ENCODE peak calls at places on chromosomes 11 and 22, in four cellular contexts. Z is AG10803; A is AG04449; C is CD8-positive, alpha-beta T cell. E is an unnamed sample.

GRCh38 chr22:46024136-46024840 is 47.3 kb upstream of the WNT7B start:
- DNase-seq in C (no peak), A (no peak), Z (no peak), E (no peak)

GRCh38 chr11:1691878-1692707 is 4.9 kb upstream of the KRTAP5-6 start:
- DNase-seq in A (no peak), C (no peak), Z (no peak), E (no peak)

GRCh38 chr11:38089728-38090127 is 1491.7 kb upstream of the RAG2 start:
- DNase-seq in A (no peak), Z (no peak), C (no peak), E (peak)

GRCh38 chr11:2576536-2576935 is 123.3 kb downstream of the KCNQ1OT1 start:
- DNase-seq in A (no peak), Z (no peak), C (no peak), E (no peak)

GRCh38 chr11:118914178-118914918 is 11.4 kb downstream of the BCL9L start:
- DNase-seq in Z (no peak), A (no peak), C (peak), E (no peak)

GRCh38 chr11:113338730-113339129 is 24.3 kb downstream of the TTC12 start:
- DNase-seq in Z (no peak), C (no peak), A (no peak), E (no peak)

GRCh38 chr11:14578551-14578956 is 58.4 kb upstream of the PSMA1 start:
- DNase-seq in C (peak), A (no peak), Z (peak), E (no peak)

GRCh38 chr11:131977854-131978253 is 607.4 kb downstream of the NTM start:
- DNase-seq in C (no peak), Z (peak), A (peak), E (peak)

GRCh38 chr22:27881404-27881803 is 37.7 kb downstream of the PITPNB start:
- DNase-seq in C (no peak), Z (peak), A (no peak), E (no peak)

GRCh38 chr22:48738204-48738980 is 1089.3 kb downstream of the BRD1 start:
- DNase-seq in C (no peak), A (no peak), Z (no peak), E (no peak)

GRCh38 chr11:113992459-113993105 is 17.7 kb downstream of the HTR3A start:
- DNase-seq in C (no peak), Z (no peak), A (no peak), E (no peak)

GRCh38 chr22:28075260-28075981 is 156.4 kb upstream of the PITPNB start:
- DNase-seq in Z (peak), A (peak), C (no peak), E (peak)

GRCh38 chr11:65430406-65431217 is 8.0 kb downstream of the NEAT1 start:
- DNase-seq in C (no peak), A (no peak), Z (peak), E (no peak)

GRCh38 chr11:11076276-11076675 is 218.4 kb upstream of the ZBED5 start:
- DNase-seq in A (no peak), Z (no peak), C (no peak), E (no peak)

GRCh38 chr11:34358258-34358665 is 452 bp upstream of the ABTB2 start:
- DNase-seq in C (no peak), A (no peak), Z (peak), E (no peak)

GRCh38 chr11:64656797-64657196 is 65.8 kb downstream of the SLC22A12 start:
- DNase-seq in C (no peak), Z (no peak), A (no peak), E (no peak)

GRCh38 chr11:85813721-85814120 is 2.8 kb upstream of the SYTL2 start:
- DNase-seq in Z (no peak), A (no peak), C (no peak), E (no peak)

GRCh38 chr11:83070044-83070877 is 1.4 kb downstream of the RAB30 start:
- DNase-seq in C (no peak), A (peak), Z (peak), E (no peak)

GRCh38 chr22:50460942-50461341 is 13.9 kb downstream of the SBF1 start:
- DNase-seq in C (no peak), Z (no peak), A (no peak), E (no peak)

GRCh38 chr11:44766112-44766971 is 39.6 kb downstream of the TSPAN18 start:
- DNase-seq in A (no peak), C (no peak), Z (peak), E (peak)

GRCh38 chr22:39997939-39998726 is 3.4 kb downstream of the FAM83F start:
- DNase-seq in Z (no peak), C (no peak), A (no peak), E (no peak)

GRCh38 chr22:41523464-41524221 is 20.6 kb downstream of the POLR3H start:
- DNase-seq in A (no peak), C (no peak), Z (peak), E (no peak)

GRCh38 chr22:29081499-29082236 is 8.8 kb downstream of the KREMEN1 start:
- DNase-seq in C (no peak), Z (no peak), A (no peak), E (no peak)

GRCh38 chr11:17898782-17899181 is 114.1 kb downstream of the SERGEF start:
- DNase-seq in C (no peak), A (no peak), Z (no peak), E (no peak)

GRCh38 chr22:26276530-26277200 is 107.4 kb downstream of the SEZ6L start:
- DNase-seq in A (no peak), C (no peak), Z (no peak), E (no peak)

GRCh38 chr11:74001822-74002286 is 7.0 kb downstream of the UCP3 start:
- DNase-seq in C (no peak), A (no peak), Z (no peak), E (no peak)

GRCh38 chr11:119350302-119350701 is 3.8 kb upstream of the MFRP start:
- DNase-seq in C (no peak), A (no peak), Z (no peak), E (no peak)

GRCh38 chr11:98260983-98261382 is 759.8 kb upstream of the CNTN5 start:
- DNase-seq in Z (no peak), C (no peak), A (no peak), E (no peak)

GRCh38 chr11:2390091-2390870 is 10.3 kb upstream of the TSSC4 start:
- DNase-seq in A (no peak), C (no peak), Z (no peak), E (no peak)

DNA sequence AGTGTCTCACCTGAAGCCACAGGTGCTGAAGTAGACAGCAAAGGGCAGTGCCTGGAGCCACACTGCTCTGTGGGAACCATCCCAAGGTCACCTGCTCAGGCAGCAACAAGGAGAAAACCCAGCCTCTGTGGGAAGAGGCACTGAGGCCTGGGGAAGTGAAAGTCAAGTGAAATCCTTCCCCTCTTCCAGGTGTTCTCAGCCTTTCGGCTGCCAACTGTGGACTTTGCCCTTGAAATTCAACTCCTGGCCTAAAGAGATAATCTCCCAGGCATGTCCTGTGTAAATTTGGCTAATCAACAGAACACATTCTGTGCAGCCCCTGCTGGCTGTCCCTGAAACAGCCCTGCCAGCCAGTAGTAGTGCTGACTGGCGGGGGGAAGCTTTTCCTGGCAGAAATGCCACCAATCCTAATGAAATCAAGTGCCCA is 112.1 kb downstream of the RPL27A start:
- DNase-seq in C (no peak), A (no peak), Z (no peak), E (no peak)
- TF ChIP-seq CTCF in C (no peak), A (no peak), Z (peak), E (peak)

DNA sequence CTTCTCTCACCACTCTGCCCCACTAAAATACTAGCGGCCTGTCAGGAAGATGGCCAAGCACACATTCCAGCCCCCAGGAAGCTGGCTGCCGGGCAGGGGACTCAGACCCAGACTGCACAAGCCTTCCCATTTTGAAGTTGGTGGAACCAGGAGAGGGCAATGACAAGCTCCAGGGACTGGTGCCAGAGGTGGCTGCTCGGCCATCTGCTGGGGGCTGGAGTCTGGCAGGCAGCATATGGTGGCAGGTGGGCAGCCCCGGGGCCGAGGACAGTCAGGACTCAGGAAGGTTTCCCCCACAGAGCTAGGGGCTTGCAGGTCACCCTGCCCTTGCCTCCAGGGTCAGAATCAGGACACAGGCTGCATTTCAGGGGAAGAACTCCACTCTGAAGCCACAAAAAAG is 22.6 kb downstream of the KCNJ5 start:
- DNase-seq in C (no peak), A (no peak), Z (no peak), E (no peak)
- TF ChIP-seq CTCF in C (no peak), A (no peak), Z (no peak), E (no peak)

GRCh38 chr11:90912631-90913030 is 689.8 kb upstream of the CHORDC1 start:
- DNase-seq in A (no peak), Z (no peak), C (no peak), E (no peak)
- TF ChIP-seq CTCF in A (no peak), Z (no peak), C (no peak), E (no peak)

DNA sequence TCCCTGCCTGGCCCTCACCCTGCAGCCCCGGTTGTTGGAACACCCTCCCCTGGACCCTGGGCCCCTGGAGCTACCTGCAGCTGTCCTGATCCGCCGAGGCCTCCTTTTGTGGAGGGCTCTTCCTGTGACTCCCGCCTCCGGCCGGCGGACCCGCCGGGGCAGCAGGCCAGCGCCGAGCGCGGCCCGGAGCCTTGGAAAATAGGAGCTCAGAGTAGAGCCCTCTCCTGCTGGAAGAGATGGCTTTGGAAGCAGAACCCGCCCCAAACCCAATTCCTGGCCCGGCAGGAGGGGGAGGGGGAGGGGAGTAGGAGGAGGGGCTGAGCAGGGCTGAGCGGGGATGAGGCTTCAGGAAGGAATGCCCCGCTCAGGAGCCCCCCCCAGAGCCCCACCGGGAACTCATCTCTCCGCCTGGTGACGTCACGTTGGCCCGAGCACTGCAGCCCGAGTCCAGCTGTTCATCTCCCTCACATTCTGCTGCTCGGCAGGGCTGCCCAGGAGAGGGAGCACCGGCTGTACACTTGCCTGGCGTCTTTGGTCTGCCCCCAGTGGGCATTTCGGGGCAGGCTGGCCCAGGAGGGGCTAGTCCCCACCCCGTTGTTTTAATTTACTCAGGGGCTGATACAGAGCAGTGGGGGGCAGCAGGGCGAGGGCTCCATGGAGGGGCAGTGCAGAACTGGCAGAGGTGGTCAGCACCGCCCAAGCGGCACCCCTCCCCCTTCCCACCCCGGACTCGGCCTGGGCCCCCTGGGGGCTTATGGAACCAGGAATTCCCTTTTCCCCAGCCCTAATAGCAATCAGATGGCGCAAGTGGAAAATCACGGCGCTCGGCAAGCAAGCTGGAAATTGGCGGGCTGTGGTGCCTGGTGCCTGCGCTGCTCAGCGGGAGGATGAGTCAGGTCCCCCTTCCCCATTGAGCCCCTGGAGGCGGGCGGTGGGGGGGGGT is at the start of gene MRGPRF:
- DNase-seq in A (no peak), Z (peak), C (no peak), E (peak)
- TF ChIP-seq CTCF in A (peak), Z (peak), C (no peak), E (peak)

DNA sequence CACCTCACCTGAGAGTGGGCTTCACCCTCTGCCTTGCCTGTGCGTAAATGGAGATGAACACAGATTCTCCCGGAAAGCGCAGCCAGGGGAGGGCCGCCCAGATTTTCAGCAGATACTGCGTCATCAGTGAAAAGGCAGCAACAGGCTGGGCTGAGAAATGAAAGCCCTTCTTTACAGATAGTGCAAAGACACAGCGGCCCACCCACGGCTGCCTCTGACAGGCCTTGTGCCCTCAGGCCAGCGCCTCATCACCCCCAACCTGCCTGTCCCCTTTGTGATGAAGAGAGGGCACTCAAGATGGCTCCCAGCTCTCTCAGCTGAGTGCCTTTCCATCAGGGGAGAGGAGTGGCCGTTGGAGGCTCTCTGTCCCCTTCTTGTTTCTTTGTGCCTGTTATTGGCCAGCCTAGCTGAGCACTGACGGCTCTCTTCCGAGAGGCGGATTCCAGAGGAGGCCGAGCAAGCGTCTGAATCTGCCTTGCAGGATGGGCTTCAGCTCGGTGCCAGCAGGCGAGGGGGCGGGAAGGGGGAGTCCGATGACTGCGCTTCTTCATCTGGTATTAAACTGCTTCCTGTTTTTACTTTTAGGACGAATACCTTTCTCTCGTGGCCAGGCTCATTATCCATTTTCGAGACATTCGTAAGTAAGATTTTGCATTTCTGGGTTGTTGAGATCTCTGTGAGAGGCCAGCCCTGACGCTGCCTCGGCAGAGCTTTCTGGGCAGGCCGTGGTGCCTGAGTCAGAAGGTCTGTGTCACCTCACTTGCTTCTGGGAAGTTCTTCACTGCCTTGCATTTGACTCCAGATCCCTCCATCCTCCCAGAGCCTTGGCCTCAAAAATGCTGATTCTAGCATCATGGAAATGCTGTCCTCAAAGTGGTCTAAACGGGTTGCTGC is 43.7 kb downstream of the MED15 start:
- DNase-seq in Z (peak), C (peak), A (no peak), E (no peak)
- TF ChIP-seq CTCF in Z (no peak), C (no peak), A (no peak), E (no peak)

DNA sequence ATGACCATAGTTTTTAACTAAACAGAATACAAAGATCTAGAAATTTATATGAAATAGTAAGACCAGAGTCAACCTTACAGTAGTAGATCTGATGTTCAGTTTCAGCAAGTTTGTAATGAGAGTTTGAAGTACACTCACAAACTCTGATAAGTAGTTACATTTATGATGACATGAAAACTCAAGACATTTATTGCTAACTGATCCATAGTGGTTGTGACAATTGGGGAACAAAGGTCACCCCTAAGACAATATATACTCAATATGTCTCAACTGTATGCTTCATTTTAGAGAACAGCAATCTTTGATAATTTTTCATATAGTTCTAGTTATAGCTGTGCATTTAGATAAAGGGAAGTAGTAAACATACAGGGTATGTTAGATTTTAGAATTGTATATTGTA is 11.1 kb downstream of the OR10D3 start:
- DNase-seq in C (no peak), Z (no peak), A (no peak), E (no peak)
- TF ChIP-seq CTCF in C (no peak), Z (no peak), A (no peak), E (no peak)

DNA sequence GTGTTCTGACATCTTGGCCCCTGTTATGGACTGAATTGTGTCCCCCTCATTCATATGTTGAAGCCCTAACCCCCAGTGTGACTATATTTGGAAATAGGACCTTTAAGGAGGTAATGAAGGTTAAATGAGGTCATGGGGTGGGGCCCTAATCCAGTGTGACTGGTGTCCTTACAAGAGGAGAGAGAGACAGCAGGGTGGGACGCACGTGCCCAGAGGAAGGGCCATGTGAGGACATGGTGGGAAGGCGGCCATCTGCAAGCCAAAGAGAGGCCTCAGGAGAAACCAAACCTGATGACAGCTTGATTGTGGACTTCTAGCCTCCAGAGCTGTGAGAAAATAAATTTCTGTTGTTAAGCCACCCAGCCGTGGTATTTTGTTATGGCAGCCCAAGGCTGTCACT is 23.8 kb downstream of the SLC22A6 start:
- DNase-seq in C (no peak), A (no peak), Z (no peak), E (no peak)
- TF ChIP-seq CTCF in C (no peak), A (no peak), Z (no peak), E (no peak)

GRCh38 chr11:93663021-93663420 is 1.5 kb downstream of the CEP295 start:
- DNase-seq in C (no peak), A (no peak), Z (no peak), E (no peak)

GRCh38 chr11:93659216-93659615 is 2.3 kb upstream of the CEP295 start:
- DNase-seq in A (no peak), C (no peak), Z (no peak), E (no peak)

GRCh38 chr11:93655581-93656255 is 5.8 kb upstream of the CEP295 start:
- DNase-seq in C (no peak), A (no peak), Z (no peak), E (no peak)

GRCh38 chr11:93662177-93662575 is 694 bp downstream of the CEP295 start:
- DNase-seq in C (no peak), Z (no peak), A (no peak), E (no peak)

DNA sequence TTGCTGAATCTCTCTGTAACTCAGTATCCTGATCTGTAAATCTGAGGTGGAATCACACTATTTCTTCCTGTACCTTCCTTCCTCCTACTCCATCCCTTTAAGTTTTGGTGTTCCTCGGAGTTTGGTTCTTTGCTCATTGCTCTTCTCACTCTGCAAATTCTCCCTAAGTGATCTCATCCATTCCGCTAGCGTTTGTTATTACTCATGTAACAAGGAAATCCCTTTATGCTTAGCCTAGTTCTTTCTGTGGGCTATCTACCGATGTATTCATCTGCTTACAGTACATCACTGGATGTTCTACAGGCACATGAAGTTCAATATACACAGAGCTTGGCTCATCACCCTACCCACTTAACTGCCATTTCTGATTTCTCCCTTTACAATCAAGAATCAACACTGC is 1.6 kb upstream of the CEP295 start:
- DNase-seq in Z (no peak), A (no peak), C (no peak), E (no peak)
- TF ChIP-seq CTCF in Z (no peak), A (no peak), C (no peak), E (no peak)

E was measured in BJ.